ENCODE peak calls at places on chromosomes 3 and 15, in four cellular contexts. J is HCT116; C is GM06990; M is CD8-positive, alpha-beta memory T cell. X is an unnamed sample.

GRCh38 chr3:8996681-8997121 is 33.4 kb upstream of the RAD18 start:
- DNase-seq in C (no peak), J (no peak), M (no peak), X (no peak)

GRCh38 chr3:156648086-156648485 is 26.3 kb upstream of the TIPARP start:
- DNase-seq in M (no peak), C (peak), J (no peak), X (no peak)

GRCh38 chr3:32283304-32283703 is 44.8 kb downstream of the CMTM8 start:
- DNase-seq in C (no peak), M (no peak), J (no peak), X (no peak)

GRCh38 chr3:51955175-51955892 is at the start of gene GPR62:
- DNase-seq in M (no peak), J (no peak), C (no peak), X (no peak)

GRCh38 chr15:77714023-77714422 is 81.3 kb upstream of the LINGO1 start:
- DNase-seq in C (no peak), M (no peak), J (no peak), X (no peak)

GRCh38 chr15:57522148-57522547 is 69.6 kb upstream of the MYZAP start:
- DNase-seq in J (no peak), C (no peak), M (no peak), X (peak)

GRCh38 chr3:174438501-174439156 is 420.5 kb upstream of the NAALADL2 start:
- DNase-seq in C (no peak), M (no peak), J (peak), X (no peak)

GRCh38 chr15:63006032-63006878 is 36.3 kb upstream of the TPM1 start:
- DNase-seq in C (no peak), J (no peak), M (no peak), X (no peak)

GRCh38 chr15:48721061-48721810 is 75.7 kb upstream of the FBN1 start:
- DNase-seq in C (no peak), J (no peak), M (no peak), X (no peak)

GRCh38 chr15:95459288-95459687 is 871.2 kb upstream of the NR2F2 start:
- DNase-seq in M (no peak), C (no peak), J (no peak), X (no peak)

GRCh38 chr3:157785071-157785826 is 282.0 kb upstream of the VEPH1 start:
- DNase-seq in C (no peak), M (no peak), J (peak), X (no peak)

GRCh38 chr3:120894285-120894684 is 13.7 kb upstream of the STXBP5L start:
- DNase-seq in J (peak), M (no peak), C (no peak), X (peak)

GRCh38 chr15:99536422-99537033 is 29.3 kb upstream of the MEF2A start:
- DNase-seq in J (peak), C (no peak), M (no peak), X (peak)

GRCh38 chr3:99477650-99478049 is 160.7 kb upstream of the COL8A1 start:
- DNase-seq in M (no peak), C (no peak), J (no peak), X (no peak)

GRCh38 chr3:40608091-40608490 is 83.3 kb downstream of the ZNF621 start:
- DNase-seq in M (no peak), J (no peak), C (no peak), X (no peak)

GRCh38 chr3:55364426-55364825 is 122.7 kb downstream of the WNT5A start:
- DNase-seq in M (no peak), J (no peak), C (no peak), X (no peak)

GRCh38 chr3:9791127-9791526 is 1.1 kb downstream of the TADA3 start:
- DNase-seq in C (no peak), J (no peak), M (no peak), X (no peak)

GRCh38 chr3:178795349-178795748 is 259.1 kb downstream of the KCNMB2 start:
- DNase-seq in M (no peak), C (no peak), J (no peak), X (no peak)

GRCh38 chr3:64616953-64617352 is 70.8 kb downstream of the ADAMTS9 start:
- DNase-seq in C (no peak), J (no peak), M (no peak), X (no peak)

GRCh38 chr3:172607305-172608121 is 84.3 kb upstream of the TNFSF10 start:
- DNase-seq in J (no peak), C (no peak), M (no peak), X (no peak)

GRCh38 chr15:51342249-51342999 is 969 bp downstream of the GLDN start:
- DNase-seq in M (no peak), C (no peak), J (no peak), X (no peak)
- H3K4me3 ChIP-seq in M (no peak), C (no peak), J (no peak), X (no peak)

GRCh38 chr3:49805884-49806701 is 3.0 kb downstream of the INKA1 start:
- DNase-seq in M (no peak), J (no peak), C (peak), X (peak)

GRCh38 chr3:49803464-49804140 is 541 bp downstream of the INKA1 start:
- DNase-seq in J (no peak), M (peak), C (peak), X (no peak)

GRCh38 chr3:49806838-49807237 is 3.8 kb downstream of the INKA1 start:
- DNase-seq in C (no peak), M (no peak), J (no peak), X (no peak)

GRCh38 chr3:49804141-49805041 is 1.3 kb downstream of the INKA1 start:
- DNase-seq in M (no peak), C (no peak), J (no peak), X (peak)

GRCh38 chr3:49805367-49805782 is 2.3 kb downstream of the INKA1 start:
- DNase-seq in M (no peak), J (no peak), C (peak), X (peak)
- H3K4me3 ChIP-seq in M (no peak), J (no peak), C (no peak), X (no peak)

GRCh38 chr3:117217355-117217754 is 507.8 kb downstream of the TUSC7 start:
- DNase-seq in M (no peak), J (no peak), C (no peak), X (no peak)
- H3K4me3 ChIP-seq in M (no peak), J (no peak), C (no peak), X (no peak)

GRCh38 chr15:74364936-74365618 is 2.4 kb downstream of the CYP11A1 start:
- DNase-seq in M (no peak), C (no peak), J (no peak), X (no peak)
- H3K4me3 ChIP-seq in M (no peak), C (no peak), J (no peak), X (no peak)

GRCh38 chr3:136353461-136353860 is 103.3 kb downstream of the PCCB start:
- DNase-seq in J (no peak), M (no peak), C (peak), X (no peak)
- H3K4me3 ChIP-seq in J (no peak), M (no peak), C (no peak), X (no peak)

GRCh38 chr3:200747-201146 is 4.2 kb downstream of the CHL1 start:
- DNase-seq in M (no peak), J (no peak), C (no peak), X (no peak)
- H3K4me3 ChIP-seq in M (no peak), J (no peak), C (no peak), X (no peak)

GRCh38 chr15:40929730-40930429 is 740 bp downstream of the DLL4 start:
- DNase-seq in J (no peak), C (no peak), M (no peak), X (peak)

GRCh38 chr15:40932146-40932545 is 3.0 kb downstream of the DLL4 start:
- DNase-seq in C (no peak), J (no peak), M (no peak), X (no peak)

GRCh38 chr15:40932625-40933519 is 3.7 kb downstream of the DLL4 start:
- DNase-seq in C (no peak), J (no peak), M (no peak), X (no peak)

GRCh38 chr15:40930430-40931299 is 1.5 kb downstream of the DLL4 start:
- DNase-seq in J (peak), C (peak), M (no peak), X (peak)

DNA sequence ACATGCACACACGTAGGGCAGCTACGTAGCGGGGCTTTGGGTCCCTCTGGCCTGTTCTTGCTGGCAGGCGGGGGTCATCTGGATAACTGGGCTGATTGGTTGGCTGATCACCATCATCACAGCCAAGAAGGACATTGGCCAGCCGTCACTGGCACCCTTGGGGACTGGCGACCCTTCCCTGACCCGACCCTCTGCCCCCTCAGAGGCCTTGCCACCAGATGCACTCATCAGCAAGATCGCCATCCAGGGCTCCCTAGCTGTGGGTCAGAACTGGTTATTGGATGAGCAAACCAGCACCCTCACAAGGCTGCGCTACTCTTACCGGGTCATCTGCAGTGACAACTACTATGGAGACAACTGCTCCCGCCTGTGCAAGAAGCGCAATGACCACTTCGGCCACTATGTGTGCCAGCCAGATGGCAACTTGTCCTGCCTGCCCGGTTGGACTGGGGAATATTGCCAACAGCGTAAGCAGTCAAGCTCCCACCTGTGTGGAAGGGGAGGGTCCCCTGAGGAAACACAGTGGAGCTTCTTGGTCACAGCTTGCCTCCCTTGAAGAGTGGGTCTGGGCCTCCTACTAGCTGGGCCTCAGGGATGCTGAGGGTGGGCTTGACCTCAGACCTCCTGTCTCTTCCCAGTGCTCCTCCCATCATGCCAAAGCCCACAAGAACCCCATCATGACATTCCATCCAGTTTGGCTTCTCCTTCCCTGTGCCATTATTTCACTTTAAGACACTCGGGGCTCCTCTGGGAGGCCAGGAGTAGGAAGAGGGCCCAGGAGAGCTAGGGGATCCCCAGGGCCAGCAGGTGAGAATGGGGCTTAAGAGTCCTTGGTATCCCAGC is 2.4 kb downstream of the DLL4 start:
- DNase-seq in J (no peak), C (no peak), M (no peak), X (no peak)
- H3K4me3 ChIP-seq in J (peak), C (no peak), M (no peak), X (peak)

DNA sequence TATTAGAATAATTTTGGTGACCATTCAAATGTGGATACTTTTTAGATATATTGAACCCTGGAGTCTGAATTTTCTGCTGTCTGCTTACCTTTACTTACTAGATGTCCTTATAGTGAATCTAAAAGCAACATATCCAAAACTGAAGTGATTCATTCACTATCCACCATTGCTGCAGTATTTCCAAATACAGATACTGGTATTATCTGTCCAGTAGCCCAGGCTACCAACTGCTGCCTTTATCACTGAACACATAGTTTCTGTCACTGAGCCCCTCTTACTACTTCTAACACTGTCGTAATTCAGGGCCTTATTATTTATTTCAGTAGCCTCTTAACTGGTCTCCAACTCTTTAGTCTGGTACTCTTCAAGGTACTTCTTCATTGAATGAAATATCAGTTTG is 49.2 kb downstream of the SLMAP start:
- DNase-seq in C (no peak), M (no peak), J (no peak), X (no peak)
- H3K4me3 ChIP-seq in C (no peak), M (no peak), J (peak), X (no peak)

X was measured in thyroid gland.